ENCODE peak calls at places on chromosome 14, in ten cellular contexts. One of them, this sample, is unnamed.

GRCh38 chr14:76924363-76925151 is 98.3 kb downstream of the LRRC74A start:
- DNase-seq in H1: peak
- DNase-seq in endothelial cell of umbilical vein: no peak
- DNase-seq in neural progenitor cell: peak
- DNase-seq in PC-3: no peak
- DNase-seq in HCT116: no peak
- DNase-seq in GM23338: peak
- DNase-seq in K562: no peak
- DNase-seq in A673: peak
- DNase-seq in hepatocyte: peak
- DNase-seq in this sample: peak

GRCh38 chr14:49946320-49947141 is 53.6 kb downstream of the ARF6 start:
- DNase-seq in H1: no peak
- DNase-seq in endothelial cell of umbilical vein: peak
- DNase-seq in neural progenitor cell: no peak
- DNase-seq in PC-3: peak
- DNase-seq in HCT116: no peak
- DNase-seq in GM23338: no peak
- DNase-seq in K562: no peak
- DNase-seq in A673: peak
- DNase-seq in hepatocyte: peak
- DNase-seq in this sample: peak

GRCh38 chr14:92584856-92585255 is 71.3 kb downstream of the RIN3 start:
- DNase-seq in H1: no peak
- DNase-seq in endothelial cell of umbilical vein: no peak
- DNase-seq in neural progenitor cell: no peak
- DNase-seq in PC-3: no peak
- DNase-seq in HCT116: no peak
- DNase-seq in GM23338: no peak
- DNase-seq in K562: no peak
- DNase-seq in A673: no peak
- DNase-seq in hepatocyte: no peak
- DNase-seq in this sample: peak

GRCh38 chr14:66477567-66477966 is 8.6 kb upstream of the CCDC196 start:
- DNase-seq in H1: no peak
- DNase-seq in endothelial cell of umbilical vein: no peak
- DNase-seq in neural progenitor cell: no peak
- DNase-seq in PC-3: no peak
- DNase-seq in HCT116: no peak
- DNase-seq in GM23338: no peak
- DNase-seq in K562: no peak
- DNase-seq in A673: no peak
- DNase-seq in hepatocyte: no peak
- DNase-seq in this sample: no peak

GRCh38 chr14:70086685-70087379 is 101.9 kb downstream of the SLC8A3 start:
- DNase-seq in H1: no peak
- DNase-seq in endothelial cell of umbilical vein: peak
- DNase-seq in neural progenitor cell: peak
- DNase-seq in PC-3: peak
- DNase-seq in HCT116: peak
- DNase-seq in GM23338: peak
- DNase-seq in K562: peak
- DNase-seq in A673: peak
- DNase-seq in hepatocyte: peak
- DNase-seq in this sample: peak

GRCh38 chr14:75915063-75915462 is 66.7 kb downstream of the TGFB3 start:
- DNase-seq in H1: no peak
- DNase-seq in endothelial cell of umbilical vein: no peak
- DNase-seq in neural progenitor cell: no peak
- DNase-seq in PC-3: no peak
- DNase-seq in HCT116: no peak
- DNase-seq in GM23338: no peak
- DNase-seq in K562: no peak
- DNase-seq in A673: no peak
- DNase-seq in hepatocyte: no peak
- DNase-seq in this sample: no peak

GRCh38 chr14:30971586-30971985 is 53.9 kb upstream of the AP4S1 start:
- DNase-seq in H1: no peak
- DNase-seq in endothelial cell of umbilical vein: no peak
- DNase-seq in neural progenitor cell: no peak
- DNase-seq in PC-3: peak
- DNase-seq in HCT116: no peak
- DNase-seq in GM23338: no peak
- DNase-seq in K562: no peak
- DNase-seq in A673: no peak
- DNase-seq in hepatocyte: no peak
- DNase-seq in this sample: peak

GRCh38 chr14:24259282-24260025 is 3.5 kb downstream of the TGM1 start:
- DNase-seq in H1: no peak
- DNase-seq in endothelial cell of umbilical vein: no peak
- DNase-seq in neural progenitor cell: no peak
- DNase-seq in PC-3: peak
- DNase-seq in HCT116: no peak
- DNase-seq in GM23338: no peak
- DNase-seq in K562: no peak
- DNase-seq in A673: peak
- DNase-seq in hepatocyte: no peak
- DNase-seq in this sample: peak

GRCh38 chr14:76829650-76830421 is 3.6 kb downstream of the LRRC74A start:
- DNase-seq in H1: no peak
- DNase-seq in endothelial cell of umbilical vein: no peak
- DNase-seq in neural progenitor cell: peak
- DNase-seq in PC-3: no peak
- DNase-seq in HCT116: no peak
- DNase-seq in GM23338: no peak
- DNase-seq in K562: no peak
- DNase-seq in A673: no peak
- DNase-seq in hepatocyte: no peak
- DNase-seq in this sample: no peak

GRCh38 chr14:67532606-67532997 is 488 bp upstream of the PLEKHH1 start:
- DNase-seq in H1: no peak
- DNase-seq in endothelial cell of umbilical vein: no peak
- DNase-seq in neural progenitor cell: no peak
- DNase-seq in PC-3: no peak
- DNase-seq in HCT116: no peak
- DNase-seq in GM23338: no peak
- DNase-seq in K562: no peak
- DNase-seq in A673: no peak
- DNase-seq in hepatocyte: no peak
- DNase-seq in this sample: no peak

GRCh38 chr14:67533754-67534085 is 630 bp downstream of the PLEKHH1 start:
- DNase-seq in H1: no peak
- DNase-seq in endothelial cell of umbilical vein: no peak
- DNase-seq in neural progenitor cell: peak
- DNase-seq in PC-3: peak
- DNase-seq in HCT116: no peak
- DNase-seq in GM23338: no peak
- DNase-seq in K562: no peak
- DNase-seq in A673: no peak
- DNase-seq in hepatocyte: no peak
- DNase-seq in this sample: no peak

GRCh38 chr14:67529947-67530935 is 2.8 kb upstream of the PLEKHH1 start:
- DNase-seq in H1: no peak
- DNase-seq in endothelial cell of umbilical vein: no peak
- DNase-seq in neural progenitor cell: no peak
- DNase-seq in PC-3: peak
- DNase-seq in HCT116: no peak
- DNase-seq in GM23338: no peak
- DNase-seq in K562: no peak
- DNase-seq in A673: no peak
- DNase-seq in hepatocyte: no peak
- DNase-seq in this sample: no peak

GRCh38 chr14:67536087-67536486 is 3.0 kb downstream of the PLEKHH1 start:
- DNase-seq in H1: no peak
- DNase-seq in endothelial cell of umbilical vein: no peak
- DNase-seq in neural progenitor cell: no peak
- DNase-seq in PC-3: no peak
- DNase-seq in HCT116: no peak
- DNase-seq in GM23338: no peak
- DNase-seq in K562: no peak
- DNase-seq in A673: no peak
- DNase-seq in hepatocyte: no peak
- DNase-seq in this sample: no peak

DNA sequence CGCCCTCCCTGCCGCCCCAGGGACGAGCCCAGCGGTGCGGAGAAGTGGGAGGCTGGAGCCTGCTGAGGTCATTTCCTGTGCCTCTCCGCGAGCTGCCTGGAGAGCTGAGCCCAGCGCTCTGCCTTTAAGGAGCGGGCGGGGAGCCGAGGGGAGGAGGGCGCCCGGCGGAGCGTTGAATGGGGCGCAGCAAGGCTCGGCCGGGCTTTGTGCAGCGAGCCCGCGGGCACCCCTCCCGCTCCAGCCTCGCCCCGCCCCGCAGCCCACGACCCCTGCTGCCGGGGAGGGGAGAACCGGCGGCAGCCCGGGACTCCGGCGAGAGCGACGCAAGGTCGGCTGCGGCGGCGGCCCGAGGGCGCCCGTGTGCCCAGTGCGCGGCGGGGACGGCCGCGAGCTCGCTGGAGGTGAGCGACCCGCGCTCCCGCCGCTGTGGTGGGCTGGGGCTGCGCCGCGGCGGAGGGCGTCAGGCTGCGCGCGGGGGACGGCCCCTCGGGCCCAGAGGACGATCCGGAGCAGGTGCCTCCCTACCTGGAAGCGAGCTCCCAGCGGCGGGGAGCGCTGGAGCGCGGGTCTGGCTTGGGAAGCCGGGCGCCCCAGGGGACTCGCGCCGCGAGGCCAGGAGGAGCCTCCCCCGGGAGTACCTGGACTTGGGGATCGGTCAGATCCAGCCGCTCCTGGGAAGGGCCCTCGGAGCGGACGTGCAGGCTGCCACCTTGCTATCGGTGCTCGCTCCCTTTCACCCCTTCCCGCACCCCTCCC is at the start of gene PLEKHH1:
- DNase-seq in H1: peak
- DNase-seq in endothelial cell of umbilical vein: peak
- DNase-seq in neural progenitor cell: peak
- DNase-seq in PC-3: peak
- DNase-seq in HCT116: peak
- DNase-seq in GM23338: peak
- DNase-seq in K562: peak
- DNase-seq in A673: peak
- DNase-seq in hepatocyte: peak
- DNase-seq in this sample: peak
- TF ChIP-seq EZH2 in H1: no peak
- TF ChIP-seq EZH2 in endothelial cell of umbilical vein: peak
- TF ChIP-seq EZH2 in neural progenitor cell: no peak
- TF ChIP-seq EZH2 in PC-3: no peak
- TF ChIP-seq EZH2 in HCT116: no peak
- TF ChIP-seq EZH2 in GM23338: no peak
- TF ChIP-seq EZH2 in K562: no peak
- TF ChIP-seq EZH2 in A673: no peak
- TF ChIP-seq EZH2 in hepatocyte: no peak
- TF ChIP-seq EZH2 in this sample: no peak

DNA sequence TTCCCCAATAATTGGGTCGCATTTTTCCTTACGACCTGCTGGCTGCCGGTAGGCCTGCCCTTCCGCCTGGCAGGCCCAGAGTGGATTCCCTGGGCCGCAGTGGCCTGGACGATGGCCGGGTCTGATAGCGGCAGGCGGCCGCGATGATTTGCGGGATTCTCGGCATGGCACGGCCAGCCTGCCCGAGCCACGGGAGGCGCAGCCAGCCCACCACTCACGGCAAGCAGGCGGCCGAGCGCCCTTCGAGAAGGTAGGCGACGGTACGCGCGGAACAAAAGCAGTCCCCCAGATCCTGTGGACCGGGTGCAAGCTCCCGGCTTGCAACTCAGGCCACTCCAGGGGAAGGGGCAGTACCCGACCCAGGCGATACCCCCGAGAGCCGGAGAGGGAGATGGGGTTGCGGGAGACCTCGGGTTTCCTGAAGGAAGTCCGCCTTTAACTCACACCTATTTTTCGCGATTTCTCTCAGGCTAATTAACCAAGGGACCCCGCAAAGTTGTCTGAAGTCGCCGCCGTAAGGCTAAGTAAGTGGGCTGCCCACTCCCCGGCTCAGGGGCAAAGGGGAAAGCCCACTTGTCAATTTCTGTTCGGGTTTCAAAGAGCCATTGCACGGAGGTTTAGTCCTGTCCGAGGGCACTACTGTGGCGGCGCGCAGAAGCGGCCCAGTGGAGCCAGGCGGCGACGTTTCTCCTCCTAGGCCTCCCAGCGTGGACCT is 1.4 kb upstream of the GSC start:
- DNase-seq in H1: peak
- DNase-seq in endothelial cell of umbilical vein: no peak
- DNase-seq in neural progenitor cell: peak
- DNase-seq in PC-3: no peak
- DNase-seq in HCT116: no peak
- DNase-seq in GM23338: peak
- DNase-seq in K562: no peak
- DNase-seq in A673: no peak
- DNase-seq in hepatocyte: no peak
- DNase-seq in this sample: no peak
- TF ChIP-seq EZH2 in H1: peak
- TF ChIP-seq EZH2 in endothelial cell of umbilical vein: peak
- TF ChIP-seq EZH2 in neural progenitor cell: peak
- TF ChIP-seq EZH2 in PC-3: no peak
- TF ChIP-seq EZH2 in HCT116: no peak
- TF ChIP-seq EZH2 in GM23338: peak
- TF ChIP-seq EZH2 in K562: no peak
- TF ChIP-seq EZH2 in A673: no peak
- TF ChIP-seq EZH2 in hepatocyte: peak
- TF ChIP-seq EZH2 in this sample: peak

GRCh38 chr14:95896628-95897027 is 20.0 kb downstream of the TUNAR start:
- DNase-seq in H1: no peak
- DNase-seq in endothelial cell of umbilical vein: no peak
- DNase-seq in neural progenitor cell: no peak
- DNase-seq in PC-3: no peak
- DNase-seq in HCT116: no peak
- DNase-seq in GM23338: peak
- DNase-seq in K562: no peak
- DNase-seq in A673: no peak
- DNase-seq in hepatocyte: no peak
- DNase-seq in this sample: no peak
- TF ChIP-seq EZH2 in H1: no peak
- TF ChIP-seq EZH2 in endothelial cell of umbilical vein: no peak
- TF ChIP-seq EZH2 in neural progenitor cell: no peak
- TF ChIP-seq EZH2 in PC-3: no peak
- TF ChIP-seq EZH2 in HCT116: no peak
- TF ChIP-seq EZH2 in GM23338: no peak
- TF ChIP-seq EZH2 in K562: no peak
- TF ChIP-seq EZH2 in A673: no peak
- TF ChIP-seq EZH2 in hepatocyte: no peak
- TF ChIP-seq EZH2 in this sample: no peak

GRCh38 chr14:89921896-89922548 is 32.5 kb downstream of the EFCAB11 start:
- DNase-seq in H1: no peak
- DNase-seq in endothelial cell of umbilical vein: no peak
- DNase-seq in neural progenitor cell: no peak
- DNase-seq in PC-3: peak
- DNase-seq in HCT116: no peak
- DNase-seq in GM23338: no peak
- DNase-seq in K562: no peak
- DNase-seq in A673: peak
- DNase-seq in hepatocyte: no peak
- DNase-seq in this sample: peak
- TF ChIP-seq EZH2 in H1: no peak
- TF ChIP-seq EZH2 in endothelial cell of umbilical vein: no peak
- TF ChIP-seq EZH2 in neural progenitor cell: no peak
- TF ChIP-seq EZH2 in PC-3: no peak
- TF ChIP-seq EZH2 in HCT116: no peak
- TF ChIP-seq EZH2 in GM23338: no peak
- TF ChIP-seq EZH2 in K562: no peak
- TF ChIP-seq EZH2 in A673: no peak
- TF ChIP-seq EZH2 in hepatocyte: no peak
- TF ChIP-seq EZH2 in this sample: no peak

GRCh38 chr14:99797231-99797630 is 4.0 kb downstream of the EML1 start:
- DNase-seq in H1: no peak
- DNase-seq in endothelial cell of umbilical vein: no peak
- DNase-seq in neural progenitor cell: no peak
- DNase-seq in PC-3: no peak
- DNase-seq in HCT116: no peak
- DNase-seq in GM23338: no peak
- DNase-seq in K562: no peak
- DNase-seq in A673: no peak
- DNase-seq in hepatocyte: no peak
- DNase-seq in this sample: no peak
- TF ChIP-seq EZH2 in H1: no peak
- TF ChIP-seq EZH2 in endothelial cell of umbilical vein: no peak
- TF ChIP-seq EZH2 in neural progenitor cell: no peak
- TF ChIP-seq EZH2 in PC-3: no peak
- TF ChIP-seq EZH2 in HCT116: no peak
- TF ChIP-seq EZH2 in GM23338: no peak
- TF ChIP-seq EZH2 in K562: no peak
- TF ChIP-seq EZH2 in A673: no peak
- TF ChIP-seq EZH2 in hepatocyte: no peak
- TF ChIP-seq EZH2 in this sample: no peak